ENCODE peak calls at places on chromosome 6, in ten cellular contexts. Y is ACHN, L is A172, P is KBM-7, B is EH, O is PC-9, J is choroid plexus epithelial cell, M is ureter, W is cardiac muscle cell, F is putamen. A is an unnamed sample.
A peak's percentile ranks its signal among the peaks of the same experiment; 100 is the strongest.

GRCh38 chr6:159985296-159985940 is 16.5 kb downstream of the IGF2R start:
- DNase-seq in Y (no peak), L (no peak), P (no peak), B (peak; percentile 42), O (no peak), J (no peak), M (no peak), W (no peak), F (no peak), A (no peak)

GRCh38 chr6:108497883-108498282 is 62.8 kb upstream of the FOXO3 start:
- DNase-seq in Y (peak; percentile 43), L (no peak), P (peak; percentile 65), B (peak; percentile 40), O (no peak), J (peak; percentile 80), M (no peak), W (peak; percentile 48), F (no peak), A (no peak)

GRCh38 chr6:128158496-128158895 is 257.6 kb upstream of the THEMIS start:
- DNase-seq in Y (no peak), L (no peak), P (no peak), B (peak; percentile 58), O (no peak), J (peak; percentile 72), M (no peak), W (no peak), F (no peak), A (no peak)

GRCh38 chr6:12439296-12439695 is 149.1 kb downstream of the EDN1 start:
- DNase-seq in Y (no peak), L (no peak), P (no peak), B (no peak), O (no peak), J (no peak), M (no peak), W (no peak), F (no peak), A (no peak)

GRCh38 chr6:107244082-107244741 is 128.9 kb upstream of the BEND3 start:
- DNase-seq in Y (no peak), L (no peak), P (no peak), B (no peak), O (no peak), J (no peak), M (no peak), W (no peak), F (no peak), A (no peak)

GRCh38 chr6:70672549-70672948 is 4.9 kb downstream of the SMAP1 start:
- DNase-seq in Y (no peak), L (no peak), P (no peak), B (no peak), O (no peak), J (no peak), M (no peak), W (no peak), F (no peak), A (no peak)

GRCh38 chr6:29141606-29142005 is 29.1 kb upstream of the OR2J2 start:
- DNase-seq in Y (no peak), L (no peak), P (no peak), B (no peak), O (no peak), J (no peak), M (no peak), W (no peak), F (no peak), A (no peak)

GRCh38 chr6:151291145-151292055 is 51.6 kb downstream of the AKAP12 start:
- DNase-seq in Y (no peak), L (no peak), P (no peak), B (peak; percentile 76), O (no peak), J (peak; percentile 92), M (peak; percentile 56), W (peak; percentile 43), F (no peak), A (no peak)

GRCh38 chr6:151027936-151028838 is 162.7 kb downstream of the MTHFD1L start:
- DNase-seq in Y (no peak), L (no peak), P (no peak), B (no peak), O (no peak), J (no peak), M (no peak), W (no peak), F (no peak), A (no peak)

GRCh38 chr6:148523551-148523950 is 180.9 kb downstream of the SASH1 start:
- DNase-seq in Y (no peak), L (no peak), P (no peak), B (peak; percentile 63), O (no peak), J (no peak), M (no peak), W (peak; percentile 44), F (no peak), A (no peak)

GRCh38 chr6:12298017-12298958 is 8.1 kb downstream of the EDN1 start:
- DNase-seq in Y (no peak), L (no peak), P (no peak), B (no peak), O (no peak), J (no peak), M (no peak), W (no peak), F (no peak), A (no peak)

GRCh38 chr6:11711994-11712698 is 66.5 kb downstream of the ADTRP start:
- DNase-seq in Y (no peak), L (no peak), P (no peak), B (no peak), O (no peak), J (no peak), M (no peak), W (no peak), F (no peak), A (no peak)

GRCh38 chr6:24775520-24776058 is 852 bp downstream of the GMNN start:
- DNase-seq in Y (peak; percentile 52), L (peak; percentile 22), P (no peak), B (peak; percentile 78), O (peak; percentile 55), J (peak; percentile 81), M (no peak), W (peak; percentile 44), F (no peak), A (no peak)

GRCh38 chr6:16591681-16592549 is 169.3 kb downstream of the ATXN1 start:
- DNase-seq in Y (no peak), L (no peak), P (no peak), B (no peak), O (no peak), J (no peak), M (no peak), W (no peak), F (no peak), A (no peak)

GRCh38 chr6:116144590-116144989 is 18.7 kb upstream of the COL10A1 start:
- DNase-seq in Y (peak; percentile 51), L (peak; percentile 74), P (no peak), B (peak; percentile 83), O (no peak), J (peak; percentile 93), M (no peak), W (no peak), F (no peak), A (no peak)

GRCh38 chr6:37103169-37104039 is 66.5 kb upstream of the PIM1 start:
- DNase-seq in Y (peak; percentile 47), L (peak; percentile 53), P (peak; percentile 58), B (no peak), O (peak; percentile 93), J (peak; percentile 38), M (peak; percentile 84), W (peak; percentile 53), F (no peak), A (no peak)

GRCh38 chr6:42453649-42454427 is 2.1 kb upstream of the TRERF1 start:
- DNase-seq in Y (no peak), L (no peak), P (no peak), B (peak; percentile 68), O (no peak), J (peak; percentile 33), M (peak; percentile 66), W (peak; percentile 82), F (no peak), A (no peak)

A was measured in NCI-H446 treated with DMSO at 0.1 percent for 48 hours.